ENCODE peak calls at places on chromosomes 7 and 10, in four cellular contexts. S, G, C and X are unnamed samples.

GRCh38 chr10:132589681-132590080 is 52.1 kb downstream of the INPP5A start:
- DNase-seq in S (no peak), G (no peak), C (no peak), X (no peak)

GRCh38 chr7:79035858-79036257 is 417.6 kb downstream of the MAGI2 start:
- DNase-seq in S (no peak), G (no peak), C (no peak), X (no peak)

GRCh38 chr7:64892666-64893269 is 10.3 kb upstream of the ZNF273 start:
- DNase-seq in S (no peak), G (no peak), C (no peak), X (no peak)

GRCh38 chr7:84712326-84712725 is 474.5 kb downstream of the SEMA3D start:
- DNase-seq in S (no peak), G (no peak), C (no peak), X (no peak)

GRCh38 chr7:120998525-120998924 is 10.0 kb downstream of the CPED1 start:
- DNase-seq in S (no peak), G (no peak), C (no peak), X (no peak)

GRCh38 chr10:22649390-22649841 is 65.0 kb downstream of the PIP4K2A start:
- DNase-seq in S (no peak), G (no peak), C (no peak), X (no peak)

GRCh38 chr10:132227851-132228390 is 41.2 kb downstream of the DPYSL4 start:
- DNase-seq in S (no peak), G (no peak), C (no peak), X (no peak)

GRCh38 chr10:49089152-49089788 is 26.1 kb downstream of the VSTM4 start:
- DNase-seq in S (no peak), G (no peak), C (no peak), X (no peak)

GRCh38 chr7:134691820-134692705 is 45.4 kb downstream of the BPGM start:
- DNase-seq in S (no peak), G (no peak), C (no peak), X (peak; percentile 81)

GRCh38 chr7:98836811-98837631 is 32.8 kb downstream of the TMEM130 start:
- DNase-seq in S (no peak), G (peak; percentile 32), C (peak; percentile 64), X (peak; percentile 43)

GRCh38 chr10:95406651-95407280 is 116.0 kb upstream of the PDLIM1 start:
- DNase-seq in S (no peak), G (no peak), C (peak; percentile 81), X (no peak)

GRCh38 chr10:120741415-120741814 is 109.7 kb upstream of the WDR11 start:
- DNase-seq in S (no peak), G (no peak), C (no peak), X (no peak)

GRCh38 chr7:129163875-129164544 is 19.5 kb downstream of the TSPAN33 start:
- DNase-seq in S (no peak), G (no peak), C (peak; percentile 58), X (peak; percentile 25)

GRCh38 chr10:6052247-6053221 is 9.6 kb downstream of the IL2RA start:
- DNase-seq in S (peak; percentile 65), G (peak; percentile 60), C (no peak), X (no peak)

GRCh38 chr10:18400201-18400910 is 251.0 kb downstream of the NSUN6 start:
- DNase-seq in S (no peak), G (peak; percentile 9), C (no peak), X (no peak)

GRCh38 chr7:105742787-105743186 is 133.6 kb downstream of the ATXN7L1 start:
- DNase-seq in S (no peak), G (no peak), C (no peak), X (no peak)

GRCh38 chr10:124197301-124198148 is 104.1 kb upstream of the CHST15 start:
- DNase-seq in S (no peak), G (no peak), C (no peak), X (peak; percentile 17)

GRCh38 chr10:133373104-133373624 is at the start of gene ECHS1:
- DNase-seq in S (peak; percentile 89), G (peak; percentile 94), C (peak; percentile 97), X (peak; percentile 94)

GRCh38 chr7:1663243-1663642 is 6.8 kb upstream of the ELFN1 start:
- DNase-seq in S (no peak), G (no peak), C (no peak), X (peak; percentile 39)

GRCh38 chr7:1662767-1663166 is 7.3 kb upstream of the ELFN1 start:
- DNase-seq in S (no peak), G (no peak), C (no peak), X (no peak)

GRCh38 chr7:1665721-1666250 is 4.3 kb upstream of the ELFN1 start:
- DNase-seq in S (no peak), G (no peak), C (peak; percentile 78), X (no peak)

GRCh38 chr7:1664711-1665591 is 5.1 kb upstream of the ELFN1 start:
- DNase-seq in S (peak; percentile 26), G (no peak), C (peak; percentile 90), X (peak; percentile 46)

GRCh38 chr7:1663857-1664651 is 6.0 kb upstream of the ELFN1 start:
- DNase-seq in S (no peak), G (no peak), C (peak; percentile 55), X (peak; percentile 39)
- H3K27me3 ChIP-seq in S (peaks cover 3% of the 10 kb centered on the region), G (peaks cover 3% of the 10 kb centered on the region), C (peaks cover 18% of the 10 kb centered on the region), X (peaks cover 62% of the 10 kb centered on the region)

GRCh38 chr7:27142562-27143021 is 889 bp downstream of the HOXA5 start:
- DNase-seq in S (no peak), G (no peak), C (no peak), X (no peak)
- H3K4me3 ChIP-seq in S (no peak overlapping the region), G (no peak overlapping the region), C (peak overlapping the region; percentile 19), X (peak overlapping the region; percentile 48)

GRCh38 chr7:27102578-27103442 is at the start of gene HOXA2:
- DNase-seq in S (no peak), G (no peak), C (no peak), X (peak; percentile 28)
- H3K27me3 ChIP-seq in S (peaks cover 27% of the 10 kb centered on the region), G (no peaks in the 10 kb centered on the region), C (peaks cover 100% of the 10 kb centered on the region), X (no peaks in the 10 kb centered on the region)

DNA sequence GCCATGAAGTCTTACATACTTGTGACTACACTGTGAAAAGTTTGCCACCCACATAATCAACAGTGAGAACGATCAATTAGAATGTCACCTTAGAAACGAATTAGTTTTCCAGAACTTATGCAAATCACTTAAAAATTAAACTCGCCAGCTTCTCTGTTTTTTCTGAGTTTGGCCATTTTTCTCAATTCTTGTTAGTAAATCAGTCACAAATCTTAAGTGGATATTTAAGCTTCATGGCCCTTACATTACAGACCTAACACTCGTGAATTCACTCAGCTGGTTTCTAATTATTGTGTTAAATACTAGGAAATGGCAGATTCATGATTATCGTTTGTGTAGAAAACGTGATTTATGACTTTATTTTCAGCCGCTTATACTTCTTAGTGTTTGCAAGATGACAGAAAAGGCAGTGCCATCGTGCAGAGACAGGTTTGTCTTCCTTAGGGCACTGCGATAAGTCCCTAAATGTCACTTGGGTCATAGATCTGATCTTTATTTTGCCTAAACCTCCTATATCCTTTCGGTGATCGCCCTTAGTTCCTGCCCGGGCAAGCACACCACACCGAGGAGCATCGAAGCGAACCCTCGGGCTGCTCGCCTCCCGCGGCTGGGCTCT is 605 bp upstream of the CELF2 start:
- DNase-seq in S (no peak), G (no peak), C (no peak), X (no peak)
- H3K4me3 ChIP-seq in S (peak overlapping the region; percentile 28), G (peak overlapping the region; percentile 52), C (peak overlapping the region; percentile 66), X (no peak overlapping the region)

GRCh38 chr10:100158044-100158805 is 27.6 kb downstream of the ERLIN1 start:
- DNase-seq in S (no peak), G (peak; percentile 60), C (no peak), X (no peak)
- H3K27me3 ChIP-seq in S (no peaks in the 10 kb centered on the region), G (no peaks in the 10 kb centered on the region), C (no peaks in the 10 kb centered on the region), X (no peaks in the 10 kb centered on the region)

DNA sequence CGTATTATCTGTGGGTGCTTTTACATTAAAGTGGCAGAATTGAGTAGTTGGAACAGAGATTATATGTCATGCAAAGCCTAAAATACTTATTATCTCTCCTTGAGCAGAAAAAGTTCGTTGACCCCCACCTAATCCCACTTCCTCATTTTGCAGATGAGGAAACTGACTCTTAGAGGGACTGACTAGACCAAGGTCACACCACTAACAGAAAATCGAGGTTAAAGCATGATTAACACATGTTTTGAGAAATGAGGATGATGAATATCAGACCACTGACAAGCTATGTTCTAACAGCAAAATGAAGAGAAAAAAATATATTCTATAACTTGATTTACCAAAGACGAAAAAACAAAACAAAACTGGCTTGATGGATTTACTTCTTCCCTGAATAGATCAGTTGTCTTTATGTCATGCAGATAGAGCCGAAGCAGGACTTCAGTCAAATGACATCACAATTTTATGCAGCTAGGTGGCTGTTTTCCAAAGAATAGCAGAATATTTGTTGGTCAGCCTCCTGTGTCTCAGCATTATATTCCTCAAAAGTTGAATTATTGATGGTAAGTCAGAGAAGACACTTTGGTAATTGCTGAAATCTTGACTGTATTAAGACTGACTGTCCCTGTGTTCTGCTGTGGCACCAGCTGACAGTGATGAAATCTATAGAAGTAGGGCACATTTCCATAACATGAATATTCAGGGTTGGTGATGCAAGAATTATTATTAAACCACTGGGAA is 24.2 kb upstream of the SMIM30 start:
- DNase-seq in S (no peak), G (peak; percentile 31), C (no peak), X (no peak)
- H3K4me3 ChIP-seq in S (no peak overlapping the region), G (no peak overlapping the region), C (no peak overlapping the region), X (no peak overlapping the region)

GRCh38 chr7:17632401-17632800 is 307.9 kb downstream of the SNX13 start:
- DNase-seq in S (no peak), G (no peak), C (no peak), X (no peak)
- H3K27me3 ChIP-seq in S (no peaks in the 10 kb centered on the region), G (no peaks in the 10 kb centered on the region), C (no peaks in the 10 kb centered on the region), X (no peaks in the 10 kb centered on the region)

DNA sequence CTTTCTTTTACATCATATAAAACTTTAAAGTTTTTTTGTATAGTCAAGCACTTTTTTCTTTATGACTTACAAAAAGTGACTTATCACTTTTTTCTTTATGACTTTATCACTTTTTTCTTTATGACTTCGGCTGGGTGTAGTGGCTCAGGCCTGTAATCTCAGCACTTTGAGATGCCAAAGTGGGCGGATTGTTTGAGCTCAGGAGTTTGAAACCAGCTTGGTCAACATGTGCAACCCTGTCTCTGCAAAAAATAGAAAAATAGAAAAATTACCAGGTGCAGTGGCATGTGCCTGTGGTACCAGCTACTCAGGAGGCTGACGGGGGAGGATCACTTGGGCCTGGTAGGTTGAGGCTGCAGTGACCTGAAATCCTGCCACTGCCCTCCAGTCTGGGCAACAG is 108.8 kb upstream of the CSTF2T start:
- DNase-seq in S (no peak), G (no peak), C (no peak), X (no peak)
- H3K4me3 ChIP-seq in S (no peak overlapping the region), G (no peak overlapping the region), C (no peak overlapping the region), X (no peak overlapping the region)

GRCh38 chr7:29193316-29194205 is 1.0 kb upstream of the CHN2 start:
- DNase-seq in S (no peak), G (no peak), C (no peak), X (no peak)

GRCh38 chr7:29192284-29192683 is 2.3 kb upstream of the CHN2 start:
- DNase-seq in S (no peak), G (no peak), C (no peak), X (no peak)

GRCh38 chr7:29194594-29195417 is at the start of gene CHN2:
- DNase-seq in S (peak; percentile 45), G (no peak), C (peak; percentile 73), X (peak; percentile 20)

GRCh38 chr7:29192811-29193210 is 1.8 kb upstream of the CHN2 start:
- DNase-seq in S (no peak), G (no peak), C (no peak), X (no peak)

DNA sequence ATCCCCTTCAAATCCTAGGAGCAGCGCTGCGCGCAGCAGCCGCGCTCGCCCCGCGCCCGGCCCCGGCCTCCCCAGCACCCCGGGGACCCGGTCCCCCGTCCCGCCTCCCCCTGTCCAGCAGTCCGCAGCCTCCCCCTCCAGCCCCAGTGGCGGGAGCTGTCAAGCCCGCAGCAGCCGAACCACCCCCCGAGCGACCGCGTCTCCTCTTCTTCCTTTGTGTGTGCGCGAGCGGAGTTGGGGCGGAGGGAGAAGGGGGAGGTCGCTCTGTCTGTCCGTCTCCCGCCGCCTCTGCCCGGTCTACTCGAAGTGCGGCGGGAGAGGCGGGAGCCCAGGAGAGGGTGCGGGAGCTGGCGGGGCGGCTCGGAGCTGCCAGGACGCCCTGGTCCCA is 375 bp upstream of the CHN2 start:
- DNase-seq in S (no peak), G (no peak), C (peak; percentile 42), X (no peak)
- H3K27me3 ChIP-seq in S (no peaks in the 10 kb centered on the region), G (no peaks in the 10 kb centered on the region), C (peaks cover 81% of the 10 kb centered on the region), X (peaks cover 70% of the 10 kb centered on the region)